ENCODE peak calls at places on chromosomes 11 and 22, in four cellular contexts. N is WTC11, R is fibroblast of mammary gland, D is brain microvascular endothelial cell. W is an unnamed sample.

GRCh38 chr11:14537134-14537599 is 17.0 kb upstream of the PSMA1 start:
- DNase-seq in R (peak), D (peak), N (no peak), W (peak)

GRCh38 chr22:41127447-41127846 is 35.1 kb downstream of the EP300 start:
- DNase-seq in R (no peak), N (no peak), D (no peak), W (no peak)

GRCh38 chr11:107359701-107360100 is 97.9 kb downstream of the CWF19L2 start:
- DNase-seq in R (peak), D (peak), N (no peak), W (no peak)

GRCh38 chr22:21951062-21951461 is 1.6 kb downstream of the PPM1F start:
- DNase-seq in D (no peak), R (no peak), N (no peak), W (no peak)

GRCh38 chr11:783581-784015 is 6.3 kb downstream of the CEND1 start:
- DNase-seq in D (peak), N (peak), R (peak), W (peak)

GRCh38 chr11:64969209-64969608 is 2.7 kb downstream of the MAJIN start:
- DNase-seq in N (no peak), D (peak), R (peak), W (no peak)

GRCh38 chr11:45211732-45212131 is 65.3 kb downstream of the PRDM11 start:
- DNase-seq in D (no peak), N (no peak), R (no peak), W (no peak)

GRCh38 chr22:22884888-22885840 is 2.5 kb upstream of the IGLL5 start:
- DNase-seq in D (no peak), N (no peak), R (no peak), W (no peak)

GRCh38 chr11:86524603-86525352 is 147.6 kb downstream of the ME3 start:
- DNase-seq in D (peak), R (peak), N (no peak), W (no peak)

GRCh38 chr11:1878134-1879031 is 13.3 kb downstream of the PRR33 start:
- DNase-seq in N (no peak), D (no peak), R (no peak), W (no peak)

GRCh38 chr11:66509131-66509561 is 1.3 kb upstream of the BBS1 start:
- DNase-seq in D (no peak), N (no peak), R (peak), W (no peak)

GRCh38 chr11:12673601-12673923 is 659 bp upstream of the TEAD1 start:
- DNase-seq in R (no peak), N (no peak), D (no peak), W (no peak)

GRCh38 chr22:25753252-25753651 is 11.3 kb downstream of the MYO18B start:
- DNase-seq in D (no peak), R (no peak), N (no peak), W (no peak)

GRCh38 chr22:17143101-17143500 is 16.0 kb downstream of the HDHD5 start:
- DNase-seq in D (no peak), R (no peak), N (no peak), W (no peak)

GRCh38 chr22:44458044-44459020 is 39.7 kb downstream of the RTL6 start:
- DNase-seq in D (no peak), N (no peak), R (no peak), W (no peak)

GRCh38 chr22:37741312-37741795 is 44.5 kb downstream of the TRIOBP start:
- DNase-seq in R (peak), D (peak), N (no peak), W (no peak)

GRCh38 chr11:119207300-119207570 is 1.1 kb downstream of the CBL start:
- DNase-seq in N (no peak), R (no peak), D (no peak), W (no peak)

GRCh38 chr11:45225961-45226871 is 59.9 kb downstream of the SYT13 start:
- DNase-seq in R (no peak), N (no peak), D (no peak), W (no peak)

GRCh38 chr11:117734596-117734995 is 62.4 kb downstream of the DSCAML1 start:
- DNase-seq in N (no peak), R (no peak), D (no peak), W (no peak)

GRCh38 chr11:113553235-113553634 is 78.0 kb upstream of the DRD2 start:
- DNase-seq in D (peak), N (peak), R (peak), W (no peak)

GRCh38 chr22:47659467-47660302 is 897.2 kb downstream of the TBC1D22A start:
- DNase-seq in R (no peak), D (no peak), N (no peak), W (no peak)

GRCh38 chr11:44609028-44609782 is 43.7 kb downstream of the CD82 start:
- DNase-seq in N (no peak), D (no peak), R (no peak), W (no peak)

GRCh38 chr11:108970221-108970991 is 305.5 kb downstream of the DDX10 start:
- DNase-seq in N (peak), R (peak), D (no peak), W (no peak)

DNA sequence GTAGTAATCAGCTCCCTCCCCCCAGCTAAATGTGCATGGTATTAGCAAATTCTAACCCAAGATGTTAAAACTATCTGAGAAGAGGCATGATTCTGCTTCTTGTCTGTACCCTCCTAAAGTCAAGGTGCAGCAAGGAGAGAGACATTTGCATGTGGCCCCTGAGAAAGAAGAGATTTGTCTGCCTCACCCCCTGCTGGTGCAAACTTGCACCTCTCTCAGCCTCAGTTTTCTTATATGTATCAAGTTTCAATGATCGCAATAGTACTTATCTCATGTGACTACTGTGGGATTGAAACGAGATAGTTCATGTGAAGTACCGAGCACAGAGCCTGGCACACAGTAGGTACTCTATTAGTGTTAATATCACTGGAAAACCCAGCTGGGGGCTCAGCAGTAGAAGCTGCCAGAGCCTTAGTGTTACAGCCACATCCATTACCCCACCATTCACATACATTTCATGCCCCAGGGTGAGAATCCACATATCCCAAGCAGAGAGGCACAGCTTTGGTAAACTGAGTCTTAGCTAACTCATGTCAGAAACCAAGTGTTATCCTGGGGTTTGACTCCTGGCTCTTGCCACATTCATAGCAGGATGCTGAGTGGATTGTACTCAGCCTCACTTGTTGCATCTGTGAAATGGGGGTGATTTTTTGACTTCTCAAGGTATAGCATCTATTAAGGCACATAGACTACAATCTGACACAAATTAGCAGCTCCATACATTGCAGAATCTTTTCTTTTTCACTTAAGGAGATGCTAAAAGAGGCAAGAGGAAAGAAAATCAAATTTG is 24.9 kb downstream of the CD44 start:
- DNase-seq in R (no peak), D (peak), N (no peak), W (no peak)
- TF ChIP-seq CTCF in R (peak), D (peak), N (no peak), W (no peak)

DNA sequence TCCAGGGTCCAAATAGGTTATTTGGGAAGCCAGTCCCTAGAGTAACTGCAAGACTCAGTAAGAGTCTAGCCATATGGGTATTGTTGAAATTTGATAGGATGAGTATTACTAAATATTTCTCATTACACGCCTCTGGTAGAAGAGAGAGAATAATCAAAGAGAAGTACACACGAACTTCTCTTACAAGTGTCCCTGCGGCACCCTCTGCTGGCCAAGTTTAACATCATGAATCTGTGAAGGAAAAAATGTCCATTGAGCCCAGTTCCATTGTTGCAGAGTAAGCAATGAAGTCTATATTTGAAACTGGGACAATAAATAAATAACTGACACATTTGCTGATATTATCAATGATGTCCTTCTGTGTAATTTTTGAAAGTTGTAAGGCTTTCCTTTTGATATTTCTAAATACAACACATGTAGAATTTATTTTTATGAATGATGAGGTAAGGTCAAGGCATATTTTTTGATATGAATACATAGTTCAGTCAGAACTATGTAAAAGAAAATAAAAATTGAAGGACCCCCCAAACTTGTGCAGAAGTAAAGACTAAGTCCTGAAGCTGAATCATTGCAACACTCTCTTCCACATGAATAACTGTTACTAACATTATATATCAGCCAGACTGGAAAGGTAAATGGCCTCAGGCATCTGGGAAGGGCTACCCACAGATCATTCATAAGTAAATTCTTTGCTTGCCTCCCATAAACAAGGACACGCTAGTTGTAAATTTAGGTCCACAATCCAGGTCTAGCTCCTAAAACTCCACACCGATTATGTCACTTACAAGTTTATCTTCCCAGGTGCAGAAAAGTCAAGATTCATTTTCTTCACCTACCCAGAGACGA is 10.0 kb downstream of the OR51L1 start:
- DNase-seq in N (peak), R (peak), D (peak), W (peak)
- TF ChIP-seq CTCF in N (peak), R (peak), D (peak), W (peak)

DNA sequence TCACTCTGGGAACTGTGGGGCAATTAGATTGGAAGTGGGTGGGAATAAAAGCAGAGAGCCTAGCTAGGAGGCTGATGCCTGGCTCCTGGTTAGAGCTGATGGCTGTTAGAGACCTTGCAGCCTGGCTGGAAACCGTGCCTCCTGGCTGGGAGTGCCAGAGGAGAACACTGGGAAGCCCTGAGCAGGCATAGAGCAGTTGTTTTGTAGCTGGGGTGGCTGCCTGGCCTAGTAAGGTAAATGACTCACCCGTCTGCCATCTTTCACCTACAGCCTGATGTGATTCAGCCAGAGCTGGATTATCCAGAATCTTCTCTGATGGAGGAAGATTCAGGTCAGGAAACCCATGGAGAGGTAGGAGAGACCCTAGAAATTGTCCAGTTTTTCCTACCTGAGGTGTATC is 6.1 kb downstream of the UQCR10 start:
- DNase-seq in D (no peak), N (no peak), R (peak), W (no peak)
- TF ChIP-seq CTCF in D (no peak), N (no peak), R (no peak), W (no peak)

GRCh38 chr22:31321421-31321820 is 24.7 kb downstream of the PATZ1 start:
- DNase-seq in N (no peak), D (no peak), R (no peak), W (no peak)

GRCh38 chr22:31328545-31328960 is 17.6 kb downstream of the PATZ1 start:
- DNase-seq in R (no peak), D (no peak), N (no peak), W (no peak)

GRCh38 chr22:31327786-31328544 is 18.2 kb downstream of the PATZ1 start:
- DNase-seq in N (no peak), D (no peak), R (no peak), W (no peak)

GRCh38 chr22:31326877-31327276 is 19.3 kb downstream of the PATZ1 start:
- DNase-seq in R (no peak), D (no peak), N (no peak), W (no peak)

DNA sequence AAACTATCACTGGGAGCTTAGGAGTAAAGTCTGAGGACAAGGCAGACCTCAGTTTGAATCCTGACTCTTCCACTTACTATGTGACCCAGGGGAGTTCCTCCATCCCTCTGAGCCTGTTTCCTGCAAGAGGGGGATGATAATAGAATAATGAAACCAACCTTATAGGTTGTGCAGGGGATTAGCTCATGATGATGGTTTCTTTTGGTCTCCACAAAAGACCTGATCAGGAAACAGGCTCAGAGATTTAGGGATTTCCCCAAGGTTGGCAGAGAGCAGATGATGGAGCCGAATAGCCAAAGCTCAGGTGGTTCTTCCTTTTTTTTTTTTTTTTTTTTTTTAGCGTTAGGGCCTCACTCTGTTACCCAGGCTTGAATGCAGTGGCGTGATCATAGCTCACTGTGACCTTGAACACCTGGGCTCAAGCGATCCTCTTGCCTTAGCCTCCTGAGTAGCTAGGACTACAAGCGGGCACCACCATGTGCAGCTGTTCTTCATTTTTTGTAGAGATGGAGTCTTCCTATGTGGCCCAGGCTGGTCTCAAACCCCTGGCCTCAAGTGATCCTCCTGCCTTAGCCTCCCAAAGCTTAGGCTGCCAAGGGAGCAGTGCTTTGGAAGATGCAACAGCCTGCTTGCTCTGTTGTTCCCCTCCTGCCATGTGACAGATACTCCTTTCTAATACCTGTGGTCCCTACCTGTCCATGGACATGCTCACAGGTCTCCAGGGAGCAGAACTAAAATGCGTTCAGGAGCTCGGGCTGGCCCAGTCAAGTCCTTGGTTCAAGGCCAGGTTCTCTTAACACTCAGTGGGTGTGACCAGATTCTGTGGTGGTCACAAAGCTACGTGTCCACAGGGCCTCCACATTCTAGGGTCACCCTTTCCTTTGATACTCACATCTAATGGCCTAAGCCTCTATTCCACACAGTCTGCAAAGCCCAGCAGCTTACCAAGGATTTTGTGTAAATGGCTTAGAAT is 22.3 kb downstream of the PATZ1 start:
- DNase-seq in D (no peak), N (no peak), R (no peak), W (no peak)
- TF ChIP-seq CTCF in D (no peak), N (no peak), R (no peak), W (no peak)

DNA sequence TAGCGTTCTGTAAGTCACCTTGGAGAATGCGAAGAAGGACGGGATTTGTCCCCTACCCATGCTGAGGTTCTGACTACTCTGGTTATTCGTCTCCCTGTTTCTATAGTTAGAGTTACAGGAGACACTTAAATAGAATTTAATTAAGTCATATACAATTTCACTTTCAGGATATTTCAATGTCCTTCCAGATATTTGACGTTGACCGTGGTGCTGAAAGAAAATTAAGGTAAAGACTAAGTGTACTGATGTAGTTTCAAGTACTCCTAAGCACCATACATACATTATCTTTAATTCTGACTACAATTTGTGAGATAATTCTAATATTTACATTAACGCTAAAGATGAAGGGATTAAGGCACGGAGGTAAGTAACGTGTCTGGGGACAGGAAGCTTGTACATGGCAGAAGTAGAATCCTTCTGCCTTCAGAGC is 445 bp upstream of the SLC36A4 start:
- DNase-seq in N (no peak), D (peak), R (peak), W (no peak)
- TF ChIP-seq CTCF in N (no peak), D (no peak), R (no peak), W (no peak)